ENCODE peak calls at places on chromosomes 12 and 14, in six cellular contexts. Z, S, J, G, V and X are unnamed samples.

GRCh38 chr14:24171422-24172260 is at the start of gene REC8:
- DNase-seq in V (peak; percentile 63), Z (no peak), S (no peak), G (peak; percentile 75), J (peak; percentile 47), X (peak; percentile 89)

GRCh38 chr12:795305-795704 is 42.9 kb downstream of the WNK1 start:
- DNase-seq in S (peak; percentile 64), J (no peak), G (no peak), Z (no peak), V (no peak), X (no peak)

GRCh38 chr14:67461341-67461985 is 27.1 kb downstream of the TMEM229B start:
- DNase-seq in S (no peak), Z (peak; percentile 45), V (no peak), J (peak; percentile 8), G (no peak), X (no peak)

GRCh38 chr12:96212456-96213375 is 18.5 kb downstream of the ELK3 start:
- DNase-seq in V (no peak), G (no peak), S (no peak), J (no peak), Z (no peak), X (no peak)

GRCh38 chr12:76883151-76883550 is 4.3 kb upstream of the CSRP2 start:
- DNase-seq in J (peak; percentile 76), S (no peak), V (no peak), G (no peak), Z (peak; percentile 79), X (no peak)

GRCh38 chr12:44835641-44836379 is 40.3 kb downstream of the NELL2 start:
- DNase-seq in Z (no peak), J (peak; percentile 2), V (no peak), G (no peak), S (peak; percentile 50), X (no peak)

GRCh38 chr12:58504539-58504938 is 415.8 kb downstream of the LRIG3 start:
- DNase-seq in G (no peak), S (no peak), V (no peak), J (peak; percentile 92), Z (peak; percentile 84), X (no peak)

GRCh38 chr12:95083471-95083870 is 10.1 kb upstream of the NR2C1 start:
- DNase-seq in J (peak; percentile 17), S (no peak), G (no peak), V (no peak), Z (peak; percentile 50), X (no peak)

GRCh38 chr12:19811922-19812321 is 372.6 kb downstream of the AEBP2 start:
- DNase-seq in S (no peak), V (no peak), Z (no peak), J (no peak), G (no peak), X (no peak)

GRCh38 chr14:41285193-41285748 is 321.4 kb upstream of the LRFN5 start:
- DNase-seq in J (peak; percentile 4), G (peak; percentile 19), V (no peak), Z (no peak), S (peak; percentile 74), X (peak; percentile 16)

GRCh38 chr14:100830681-100831080 is 4.8 kb downstream of the MEG3 start:
- DNase-seq in G (no peak), V (no peak), S (peak; percentile 51), Z (no peak), J (no peak), X (no peak)

GRCh38 chr14:95069018-95069417 is 88.3 kb downstream of the DICER1 start:
- DNase-seq in J (no peak), Z (no peak), G (no peak), V (no peak), S (no peak), X (no peak)

GRCh38 chr12:110841007-110841406 is 5.8 kb upstream of the CCDC63 start:
- DNase-seq in Z (no peak), G (no peak), J (no peak), S (no peak), V (no peak), X (no peak)

GRCh38 chr12:115149685-115150378 is 465.9 kb upstream of the TBX3 start:
- DNase-seq in J (peak; percentile 93), G (no peak), S (no peak), V (no peak), Z (peak; percentile 88), X (peak; percentile 66)

GRCh38 chr12:77161944-77162343 is 96.6 kb upstream of the E2F7 start:
- DNase-seq in G (no peak), Z (no peak), V (no peak), J (no peak), S (peak; percentile 86), X (no peak)

GRCh38 chr14:74257078-74257987 is 18.1 kb downstream of the VSX2 start:
- DNase-seq in V (no peak), S (peak; percentile 54), Z (peak; percentile 8), G (peak; percentile 56), J (peak; percentile 65), X (no peak)

GRCh38 chr14:99327050-99327449 is 55.1 kb upstream of the BCL11B start:
- DNase-seq in V (no peak), S (no peak), J (no peak), G (no peak), Z (no peak), X (no peak)

GRCh38 chr14:101039755-101040138 is 136.2 kb upstream of the RTL1 start:
- DNase-seq in J (no peak), Z (no peak), G (no peak), S (no peak), V (no peak), X (no peak)

GRCh38 chr12:44703311-44703910 is 172.7 kb downstream of the NELL2 start:
- DNase-seq in S (peak; percentile 74), Z (no peak), J (no peak), G (no peak), V (no peak), X (no peak)

GRCh38 chr14:62269204-62269603 is 507.0 kb downstream of the SNAPC1 start:
- DNase-seq in S (no peak), Z (no peak), G (no peak), J (peak; percentile 9), V (no peak), X (peak; percentile 13)

GRCh38 chr12:78359530-78359929 is 505.0 kb upstream of the SYT1 start:
- DNase-seq in G (no peak), Z (peak; percentile 50), V (no peak), S (no peak), J (peak; percentile 83), X (peak; percentile 27)

GRCh38 chr12:68794653-68795253 is 13.2 kb upstream of the MDM2 start:
- DNase-seq in G (no peak), J (peak; percentile 86), S (no peak), Z (peak; percentile 50), V (no peak), X (no peak)

GRCh38 chr14:94571950-94572349 is 9.3 kb upstream of the SERPINA5 start:
- DNase-seq in J (peak; percentile 43), Z (peak; percentile 24), S (no peak), V (no peak), G (no peak), X (peak; percentile 6)

GRCh38 chr12:2751230-2751629 is 43.5 kb upstream of the FKBP4 start:
- DNase-seq in G (no peak), Z (no peak), J (no peak), V (no peak), S (no peak), X (no peak)

GRCh38 chr14:59664741-59665140 is 88.1 kb upstream of the CCDC175 start:
- DNase-seq in J (peak; percentile 27), V (no peak), G (no peak), Z (no peak), S (peak; percentile 71), X (peak; percentile 46)

GRCh38 chr12:132376464-132376830 is 47.1 kb upstream of the GALNT9 start:
- DNase-seq in V (no peak), S (no peak), Z (no peak), G (no peak), J (no peak), X (no peak)

GRCh38 chr12:132379576-132379975 is 50.2 kb upstream of the GALNT9 start:
- DNase-seq in G (peak; percentile 7), Z (no peak), S (no peak), J (no peak), V (no peak), X (no peak)

GRCh38 chr12:132374821-132375445 is 45.5 kb upstream of the GALNT9 start:
- DNase-seq in G (no peak), Z (no peak), V (no peak), S (no peak), J (no peak), X (no peak)

GRCh38 chr12:132375747-132376463 is 46.5 kb upstream of the GALNT9 start:
- DNase-seq in Z (no peak), G (no peak), V (no peak), J (no peak), S (no peak), X (no peak)

DNA sequence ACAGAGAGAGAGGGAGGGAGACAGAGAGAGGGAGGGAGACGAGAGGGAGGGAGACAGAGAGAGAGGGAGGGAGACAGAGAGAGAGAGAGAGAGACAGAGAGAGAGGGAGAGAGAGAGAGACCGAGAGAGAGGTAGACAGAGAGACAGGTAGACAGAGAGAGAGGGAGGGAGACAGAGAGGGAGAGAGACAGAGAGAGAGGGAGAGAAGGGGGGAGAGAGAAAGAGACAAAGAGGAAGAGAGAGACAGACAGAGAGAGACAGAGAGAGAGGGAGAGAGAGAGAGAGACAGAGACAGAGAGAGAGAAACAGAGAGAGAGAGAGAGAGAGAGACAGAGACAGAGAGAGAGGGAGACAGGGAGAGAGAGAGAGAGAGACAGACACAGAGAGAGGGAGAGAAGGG is 47.8 kb upstream of the GALNT9 start:
- DNase-seq in Z (no peak), G (no peak), V (no peak), S (no peak), J (no peak), X (no peak)
- TF ChIP-seq CTCF in Z (no peak), G (no peak), V (no peak), S (no peak), J (no peak), X (no peak)

GRCh38 chr14:69769623-69770022 is 2.7 kb downstream of the SRSF5 start:
- DNase-seq in Z (no peak), G (no peak), S (no peak), V (no peak), J (no peak), X (no peak)
- H3K4me3 ChIP-seq in Z (no peak overlapping the region), G (no peak overlapping the region), S (no peak overlapping the region), V (no peak overlapping the region), J (no peak overlapping the region), X (no peak overlapping the region)

GRCh38 chr14:76695263-76695920 is 65.9 kb upstream of the VASH1 start:
- DNase-seq in G (no peak), Z (no peak), V (no peak), S (no peak), J (no peak), X (no peak)

GRCh38 chr14:76698191-76698590 is 63.1 kb upstream of the VASH1 start:
- DNase-seq in J (no peak), V (no peak), G (no peak), Z (no peak), S (no peak), X (no peak)

GRCh38 chr14:76697246-76697645 is 64.0 kb upstream of the VASH1 start:
- DNase-seq in G (no peak), S (no peak), J (no peak), Z (no peak), V (no peak), X (no peak)

GRCh38 chr14:76696361-76696760 is 64.9 kb upstream of the VASH1 start:
- DNase-seq in Z (no peak), J (no peak), G (no peak), V (no peak), S (no peak), X (no peak)

GRCh38 chr14:76696791-76697190 is 64.5 kb upstream of the VASH1 start:
- DNase-seq in V (no peak), Z (no peak), S (no peak), J (no peak), G (no peak), X (no peak)
- TF ChIP-seq CTCF in V (no peak), Z (no peak), S (no peak), J (no peak), G (no peak), X (no peak)

GRCh38 chr12:27246141-27246540 is 2.1 kb downstream of the STK38L start:
- DNase-seq in Z (no peak), J (no peak), V (no peak), S (no peak), G (no peak), X (no peak)
- H3K4me3 ChIP-seq in Z (no peak overlapping the region), J (peak overlapping the region; percentile 0), V (peak overlapping the region; percentile 88), S (no peak overlapping the region), G (peak overlapping the region; percentile 88), X (peak overlapping the region; percentile 85)